ENCODE peak calls at places on chromosomes 11 and 22, in eight cellular contexts. E is ELR; V is mucosa of descending colon; X is Ammon's horn; T is stimulated activated CD4-positive, alpha-beta T cell treated with anti-CD3 and anti-CD28 coated beads, Interleukin-1b, Interleukin-23, amount 100 ng/mL, for 48 hours; M is mesenteric fat pad; N is non-pigmented ciliary epithelial cell; K is foreskin fibroblast. B is an unnamed sample.

GRCh38 chr11:68924073-68924925 is 20.6 kb downstream of the IGHMBP2 start:
- DNase-seq in E (no peak), V (no peak), X (no peak), T (no peak), M (no peak), N (no peak), K (no peak), B (no peak)

GRCh38 chr11:100472727-100473389 is 214.2 kb upstream of the ARHGAP42 start:
- DNase-seq in E (no peak), V (no peak), X (no peak), T (no peak), M (no peak), N (no peak), K (no peak), B (no peak)

GRCh38 chr22:23840026-23840425 is 1.2 kb upstream of the DERL3 start:
- DNase-seq in E (no peak), V (no peak), X (no peak), T (no peak), M (no peak), N (no peak), K (no peak), B (no peak)

GRCh38 chr11:61349916-61350315 is 11.8 kb downstream of the CYB561A3 start:
- DNase-seq in E (no peak), V (no peak), X (no peak), T (no peak), M (no peak), N (no peak), K (no peak), B (no peak)

GRCh38 chr11:66866007-66866406 is 9.1 kb downstream of the LRFN4 start:
- DNase-seq in E (no peak), V (no peak), X (no peak), T (no peak), M (no peak), N (no peak), K (no peak), B (no peak)

GRCh38 chr22:21073023-21073422 is 27.3 kb downstream of the LRRC74B start:
- DNase-seq in E (no peak), V (no peak), X (no peak), T (no peak), M (no peak), N (no peak), K (no peak), B (no peak)

GRCh38 chr22:29385305-29385704 is 3.1 kb downstream of the AP1B1 start:
- DNase-seq in E (no peak), V (no peak), X (no peak), T (no peak), M (no peak), N (no peak), K (no peak), B (no peak)

GRCh38 chr11:45665933-45666647 is 668 bp upstream of the CHST1 start:
- DNase-seq in E (no peak), V (no peak), X (no peak), T (no peak), M (no peak), N (no peak), K (peak), B (peak)

GRCh38 chr22:30781271-30781875 is 86.7 kb downstream of the OSBP2 start:
- DNase-seq in E (peak), V (no peak), X (no peak), T (no peak), M (no peak), N (no peak), K (peak), B (no peak)

GRCh38 chr11:128810784-128811514 is 56.1 kb downstream of the KCNJ1 start:
- DNase-seq in E (no peak), V (no peak), X (no peak), T (no peak), M (no peak), N (no peak), K (no peak), B (no peak)

GRCh38 chr11:17612221-17613188 is 65.4 kb downstream of the OTOG start:
- DNase-seq in E (no peak), V (no peak), X (no peak), T (no peak), M (no peak), N (no peak), K (no peak), B (no peak)

GRCh38 chr22:18000441-18001039 is 23.8 kb downstream of the MICAL3 start:
- DNase-seq in E (peak), V (no peak), X (peak), T (no peak), M (no peak), N (no peak), K (peak), B (peak)

GRCh38 chr22:41636467-41636866 is 15.4 kb downstream of the XRCC6 start:
- DNase-seq in E (peak), V (no peak), X (no peak), T (no peak), M (peak), N (no peak), K (peak), B (peak)

GRCh38 chr11:114183041-114183511 is 113.1 kb upstream of the NNMT start:
- DNase-seq in E (no peak), V (peak), X (no peak), T (peak), M (no peak), N (no peak), K (peak), B (no peak)

GRCh38 chr11:86021390-86021789 is 47.5 kb downstream of the PICALM start:
- DNase-seq in E (no peak), V (no peak), X (no peak), T (no peak), M (no peak), N (no peak), K (no peak), B (no peak)

GRCh38 chr11:57417056-57417455 is 9.9 kb downstream of the SLC43A3 start:
- DNase-seq in E (no peak), V (no peak), X (no peak), T (no peak), M (no peak), N (no peak), K (peak), B (no peak)

GRCh38 chr11:2202900-2203439 is 31.4 kb upstream of the TH start:
- DNase-seq in E (no peak), V (peak), X (no peak), T (no peak), M (peak), N (no peak), K (no peak), B (peak)

GRCh38 chr22:29393019-29393608 is 4.7 kb upstream of the AP1B1 start:
- DNase-seq in E (no peak), V (no peak), X (no peak), T (no peak), M (no peak), N (no peak), K (no peak), B (peak)

GRCh38 chr11:115500547-115501503 is 3.4 kb downstream of the CADM1 start:
- DNase-seq in E (no peak), V (no peak), X (peak), T (no peak), M (no peak), N (no peak), K (no peak), B (peak)

GRCh38 chr11:118027694-118028093 is 41.5 kb downstream of the IL10RA start:
- DNase-seq in E (no peak), V (no peak), X (no peak), T (no peak), M (no peak), N (no peak), K (no peak), B (no peak)

GRCh38 chr22:43501951-43502874 is 90.4 kb downstream of the MPPED1 start:
- DNase-seq in E (no peak), V (no peak), X (peak), T (no peak), M (no peak), N (no peak), K (no peak), B (no peak)

GRCh38 chr11:9274499-9275228 is 9.5 kb upstream of the DENND5A start:
- DNase-seq in E (no peak), V (no peak), X (peak), T (no peak), M (no peak), N (no peak), K (peak), B (no peak)

GRCh38 chr11:83070044-83070877 is 1.4 kb downstream of the RAB30 start:
- DNase-seq in E (peak), V (no peak), X (peak), T (no peak), M (no peak), N (no peak), K (peak), B (no peak)

GRCh38 chr22:45082795-45083194 is 73.0 kb upstream of the PHF21B start:
- DNase-seq in E (peak), V (no peak), X (no peak), T (peak), M (no peak), N (no peak), K (peak), B (peak)

GRCh38 chr11:125173556-125173955 is 9.0 kb downstream of the PKNOX2 start:
- DNase-seq in E (no peak), V (no peak), X (no peak), T (no peak), M (peak), N (no peak), K (no peak), B (no peak)

B was measured in DMS53.